ENCODE peak calls at places on chromosome 16, in seven cellular contexts. One of them, this sample, is unnamed.

GRCh38 chr16:29641561-29641960 is 21.5 kb upstream of the SPN start:
- DNase-seq in hypothalamus: no peak
- DNase-seq in T-cell: no peak
- DNase-seq in dorsolateral prefrontal cortex: no peak
- DNase-seq in body of pancreas: no peak
- DNase-seq in anterior cingulate cortex: no peak
- DNase-seq in heart right ventricle: no peak
- DNase-seq in this sample: no peak

GRCh38 chr16:4679156-4679853 is 14.1 kb upstream of the NUDT16L1 start:
- DNase-seq in heart right ventricle: peak; percentile 59
- DNase-seq in T-cell: no peak
- DNase-seq in body of pancreas: no peak
- DNase-seq in anterior cingulate cortex: no peak
- DNase-seq in hypothalamus: no peak
- DNase-seq in dorsolateral prefrontal cortex: no peak
- DNase-seq in this sample: no peak

GRCh38 chr16:66899945-66900688 is 18.6 kb downstream of the CDH16 start:
- DNase-seq in body of pancreas: peak; percentile 91
- DNase-seq in heart right ventricle: peak; percentile 81
- DNase-seq in T-cell: no peak
- DNase-seq in dorsolateral prefrontal cortex: no peak
- DNase-seq in anterior cingulate cortex: no peak
- DNase-seq in hypothalamus: no peak
- DNase-seq in this sample: no peak

GRCh38 chr16:26118575-26118974 is 426.8 kb downstream of the HS3ST4 start:
- DNase-seq in dorsolateral prefrontal cortex: no peak
- DNase-seq in body of pancreas: no peak
- DNase-seq in heart right ventricle: no peak
- DNase-seq in T-cell: no peak
- DNase-seq in hypothalamus: no peak
- DNase-seq in anterior cingulate cortex: no peak
- DNase-seq in this sample: no peak

GRCh38 chr16:11949527-11949926 is 7.7 kb upstream of the NPIPB2 start:
- DNase-seq in anterior cingulate cortex: no peak
- DNase-seq in hypothalamus: peak; percentile 2
- DNase-seq in dorsolateral prefrontal cortex: no peak
- DNase-seq in body of pancreas: peak; percentile 19
- DNase-seq in T-cell: no peak
- DNase-seq in heart right ventricle: no peak
- DNase-seq in this sample: no peak

GRCh38 chr16:50747206-50747956 is 5.5 kb downstream of the CYLD start:
- DNase-seq in anterior cingulate cortex: no peak
- DNase-seq in heart right ventricle: no peak
- DNase-seq in dorsolateral prefrontal cortex: no peak
- DNase-seq in T-cell: peak; percentile 31
- DNase-seq in body of pancreas: no peak
- DNase-seq in hypothalamus: no peak
- DNase-seq in this sample: no peak

GRCh38 chr16:57616241-57616640 is 12.2 kb upstream of the ADGRG1 start:
- DNase-seq in anterior cingulate cortex: no peak
- DNase-seq in hypothalamus: no peak
- DNase-seq in heart right ventricle: no peak
- DNase-seq in body of pancreas: peak; percentile 9
- DNase-seq in dorsolateral prefrontal cortex: no peak
- DNase-seq in T-cell: no peak
- DNase-seq in this sample: no peak

GRCh38 chr16:65782537-65783290 is 583.8 kb upstream of the CDH5 start:
- DNase-seq in body of pancreas: no peak
- DNase-seq in hypothalamus: no peak
- DNase-seq in heart right ventricle: no peak
- DNase-seq in T-cell: no peak
- DNase-seq in dorsolateral prefrontal cortex: no peak
- DNase-seq in anterior cingulate cortex: peak; percentile 20
- DNase-seq in this sample: no peak

GRCh38 chr16:67294927-67295326 is 15.6 kb downstream of the PLEKHG4 start:
- DNase-seq in body of pancreas: no peak
- DNase-seq in hypothalamus: no peak
- DNase-seq in T-cell: no peak
- DNase-seq in anterior cingulate cortex: no peak
- DNase-seq in heart right ventricle: no peak
- DNase-seq in dorsolateral prefrontal cortex: no peak
- DNase-seq in this sample: no peak